ENCODE peak calls at places on chromosome 15, in six cellular contexts. H is H1; U is heart right ventricle; E is breast epithelium; P is CD8-positive, alpha-beta T cell; R is GM23248. Z is an unnamed sample.
A peak's percentile ranks its signal among the peaks of the same experiment; 100 is the strongest.

GRCh38 chr15:63151665-63152064 is 5.6 kb downstream of the RPS27L start:
- DNase-seq in H (no peak), U (no peak), E (no peak), P (no peak), R (no peak), Z (no peak)

GRCh38 chr15:28918141-28918983 is 32.6 kb downstream of the APBA2 start:
- DNase-seq in H (peak; percentile 91), U (no peak), E (no peak), P (no peak), R (no peak), Z (no peak)

GRCh38 chr15:82298520-82298919 is 35.9 kb downstream of the SAXO2 start:
- DNase-seq in H (no peak), U (no peak), E (no peak), P (peak; percentile 66), R (no peak), Z (no peak)

GRCh38 chr15:70198441-70199123 is 100.9 kb upstream of the TLE3 start:
- DNase-seq in H (no peak), U (no peak), E (no peak), P (no peak), R (no peak), Z (no peak)

GRCh38 chr15:75713338-75713895 is 769 bp upstream of the CSPG4 start:
- DNase-seq in H (no peak), U (no peak), E (no peak), P (no peak), R (peak; percentile 43), Z (no peak)

GRCh38 chr15:48062476-48062875 is 58.3 kb upstream of the SLC24A5 start:
- DNase-seq in H (no peak), U (no peak), E (no peak), P (no peak), R (no peak), Z (no peak)

GRCh38 chr15:65192016-65192415 is 6.9 kb upstream of the CLPX start:
- DNase-seq in H (no peak), U (no peak), E (no peak), P (no peak), R (peak; percentile 24), Z (no peak)

GRCh38 chr15:39935241-39935640 is 1.3 kb downstream of the EIF2AK4 start:
- DNase-seq in H (no peak), U (no peak), E (no peak), P (no peak), R (no peak), Z (no peak)

GRCh38 chr15:45377630-45378148 is 655 bp downstream of the GATM start:
- DNase-seq in H (no peak), U (peak; percentile 39), E (no peak), P (peak; percentile 10), R (peak; percentile 17), Z (peak; percentile 2)

GRCh38 chr15:64251658-64252057 is 88.8 kb upstream of the PPIB start:
- DNase-seq in H (no peak), U (no peak), E (no peak), P (no peak), R (no peak), Z (no peak)

GRCh38 chr15:66613743-66614142 is 47.9 kb upstream of the LCTL start:
- DNase-seq in H (no peak), U (no peak), E (no peak), P (no peak), R (no peak), Z (no peak)

GRCh38 chr15:80536231-80536630 is 132.0 kb downstream of the ARNT2 start:
- DNase-seq in H (no peak), U (no peak), E (no peak), P (no peak), R (no peak), Z (no peak)

GRCh38 chr15:75531041-75531450 is 48.1 kb downstream of the PTPN9 start:
- DNase-seq in H (no peak), U (peak; percentile 65), E (peak; percentile 64), P (no peak), R (peak; percentile 79), Z (peak; percentile 14)

GRCh38 chr15:28106294-28107110 is 7.4 kb upstream of the OCA2 start:
- DNase-seq in H (no peak), U (no peak), E (no peak), P (no peak), R (peak; percentile 58), Z (no peak)

GRCh38 chr15:101024709-101025108 is 105.6 kb downstream of the LRRK1 start:
- DNase-seq in H (no peak), U (no peak), E (no peak), P (no peak), R (no peak), Z (no peak)

GRCh38 chr15:53072077-53072476 is 281.9 kb upstream of the ONECUT1 start:
- DNase-seq in H (peak; percentile 77), U (no peak), E (peak; percentile 17), P (no peak), R (peak; percentile 23), Z (no peak)

GRCh38 chr15:83372434-83372873 is 74.7 kb upstream of the SH3GL3 start:
- DNase-seq in H (no peak), U (no peak), E (no peak), P (no peak), R (peak; percentile 51), Z (no peak)

DNA sequence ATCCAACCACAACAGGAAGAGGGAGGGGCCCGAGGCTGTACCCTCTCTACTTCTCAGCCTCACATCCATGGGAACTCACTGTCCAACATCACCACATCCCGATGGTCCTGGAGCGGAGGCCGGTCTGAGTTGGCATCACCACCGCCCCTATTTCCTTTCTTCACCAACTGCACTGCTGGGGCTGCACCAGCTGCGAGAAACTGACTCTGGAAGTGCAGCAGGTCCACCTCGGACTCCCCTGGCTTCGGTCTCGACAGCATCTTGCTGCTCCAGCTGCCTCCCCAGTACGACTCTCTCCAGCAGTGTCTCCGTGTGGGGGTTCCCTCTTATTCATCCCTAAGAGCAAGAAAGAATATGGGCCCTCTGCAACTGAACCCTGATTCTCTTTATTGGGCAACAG is 7.2 kb downstream of the RPAP1 start:
- DNase-seq in H (no peak), U (no peak), E (no peak), P (no peak), R (no peak), Z (no peak)
- H3K36me3 ChIP-seq in H (peaks cover 29% of the 10 kb centered on the region), U (peaks cover 10% of the 10 kb centered on the region), E (no peaks in the 10 kb centered on the region), P (peaks cover 15% of the 10 kb centered on the region), R (peaks cover 13% of the 10 kb centered on the region), Z (peaks cover 31% of the 10 kb centered on the region)

DNA sequence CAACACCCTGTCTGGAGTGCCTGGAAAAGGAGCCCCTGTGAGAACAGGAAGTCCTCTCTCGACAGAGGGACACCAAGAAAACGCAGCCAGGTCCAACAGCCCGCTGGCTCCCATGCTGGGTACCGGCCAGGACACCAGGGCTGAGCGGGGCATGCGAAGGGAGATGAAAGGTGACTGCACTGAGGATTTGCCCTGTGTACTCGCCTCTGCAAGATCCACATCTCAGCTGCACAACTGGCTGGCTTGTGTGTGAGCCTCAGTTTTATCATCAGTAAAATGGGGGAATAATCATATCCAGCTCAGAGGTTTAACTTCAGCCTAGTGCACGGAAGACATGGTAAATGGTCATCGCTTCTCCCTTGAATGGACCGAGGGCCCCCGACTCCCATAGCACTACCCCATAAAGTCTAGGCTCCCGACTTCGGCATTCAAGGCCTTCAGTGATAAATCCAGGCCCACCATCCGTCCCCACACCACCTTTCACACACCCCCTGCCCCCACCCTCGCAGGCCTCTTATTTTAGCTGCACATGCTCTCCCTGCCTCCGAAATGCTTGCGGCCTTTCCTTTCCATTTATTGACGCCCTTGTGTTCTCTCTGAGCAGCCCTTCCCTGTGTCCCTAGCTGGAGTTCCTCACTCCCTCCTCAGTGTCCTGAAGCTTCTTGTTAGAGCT is 15.8 kb downstream of the ISG20 start:
- DNase-seq in H (no peak), U (no peak), E (no peak), P (no peak), R (no peak), Z (no peak)
- H3K4me1 ChIP-seq in H (peaks cover 6% of the 10 kb centered on the region), U (peaks cover 14% of the 10 kb centered on the region), E (no peaks in the 10 kb centered on the region), P (peaks cover 95% of the 10 kb centered on the region), R (peaks cover 7% of the 10 kb centered on the region), Z (peaks cover 10% of the 10 kb centered on the region)

GRCh38 chr15:60616147-60616546 is 137.2 kb upstream of the ICE2 start:
- DNase-seq in H (no peak), U (no peak), E (no peak), P (no peak), R (no peak), Z (no peak)
- H3K9me3 ChIP-seq in H (no peaks in the 10 kb centered on the region), U (no peaks in the 10 kb centered on the region), E (no peaks in the 10 kb centered on the region), P (no peaks in the 10 kb centered on the region), R (no peaks in the 10 kb centered on the region), Z (no peaks in the 10 kb centered on the region)

GRCh38 chr15:73867426-73867825 is 5.9 kb upstream of the TBC1D21 start:
- DNase-seq in H (no peak), U (no peak), E (no peak), P (no peak), R (no peak), Z (no peak)
- H3K36me3 ChIP-seq in H (no peaks in the 10 kb centered on the region), U (no peaks in the 10 kb centered on the region), E (no peaks in the 10 kb centered on the region), P (no peaks in the 10 kb centered on the region), R (no peaks in the 10 kb centered on the region), Z (no peaks in the 10 kb centered on the region)